ENCODE peak calls at places on chromosome 13, in five cellular contexts. J is hippocampal formation; U is GM03348; N is pancreas; D is activated T-cell treated with anti-CD3 and anti-CD28 coated beads, Interleukin-2, amount 50 U/mL, for 72 hours. E is an unnamed sample.

GRCh38 chr13:41650706-41651105 is 193.4 kb downstream of the RGCC start:
- DNase-seq in J (no peak), U (no peak), N (no peak), D (no peak), E (no peak)

GRCh38 chr13:23790591-23791170 is 98.5 kb downstream of the MIPEP start:
- DNase-seq in J (no peak), U (peak), N (no peak), D (no peak), E (no peak)

GRCh38 chr13:51562011-51562671 is 22.1 kb upstream of the WDFY2 start:
- DNase-seq in J (no peak), U (no peak), N (no peak), D (no peak), E (peak)

GRCh38 chr13:106078191-106078590 is 457.3 kb downstream of the EFNB2 start:
- DNase-seq in J (no peak), U (no peak), N (no peak), D (no peak), E (no peak)

GRCh38 chr13:113777311-113778260 is 18.6 kb downstream of the TMEM255B start:
- DNase-seq in J (no peak), U (peak), N (no peak), D (no peak), E (no peak)

GRCh38 chr13:52348081-52348480 is 57.9 kb downstream of the THSD1 start:
- DNase-seq in J (no peak), U (peak), N (no peak), D (no peak), E (no peak)

GRCh38 chr13:109968876-109969577 is 182.6 kb upstream of the IRS2 start:
- DNase-seq in J (no peak), U (peak), N (no peak), D (no peak), E (no peak)

GRCh38 chr13:60267498-60268202 is 103.9 kb upstream of the DIAPH3 start:
- DNase-seq in J (no peak), U (no peak), N (peak), D (peak), E (peak)

GRCh38 chr13:101945435-101945834 is 456.4 kb downstream of the FGF14 start:
- DNase-seq in J (no peak), U (no peak), N (no peak), D (no peak), E (no peak)

GRCh38 chr13:102038787-102039186 is 363.1 kb downstream of the FGF14 start:
- DNase-seq in J (no peak), U (no peak), N (no peak), D (no peak), E (no peak)

GRCh38 chr13:38527140-38527539 is 159.7 kb upstream of the FREM2 start:
- DNase-seq in J (no peak), U (no peak), N (no peak), D (no peak), E (no peak)

GRCh38 chr13:23469901-23470525 is 36.5 kb upstream of the SACS start:
- DNase-seq in J (no peak), U (peak), N (no peak), D (no peak), E (no peak)

GRCh38 chr13:78323848-78324247 is 279.5 kb downstream of the POU4F1 start:
- DNase-seq in J (no peak), U (no peak), N (no peak), D (no peak), E (no peak)

GRCh38 chr13:34793301-34793700 is 148.8 kb upstream of the NBEA start:
- DNase-seq in J (no peak), U (no peak), N (no peak), D (no peak), E (no peak)

GRCh38 chr13:22126433-22127021 is 455.7 kb downstream of the FGF9 start:
- DNase-seq in J (no peak), U (no peak), N (no peak), D (no peak), E (peak)

GRCh38 chr13:27038323-27038722 is 133.3 kb downstream of the USP12 start:
- DNase-seq in J (no peak), U (peak), N (no peak), D (no peak), E (no peak)

GRCh38 chr13:22455036-22455435 is 725.7 kb upstream of the SGCG start:
- DNase-seq in J (no peak), U (no peak), N (no peak), D (no peak), E (no peak)

GRCh38 chr13:107834717-107835116 is 380.6 kb downstream of the LIG4 start:
- DNase-seq in J (no peak), U (no peak), N (no peak), D (no peak), E (no peak)

GRCh38 chr13:32036131-32036695 is 4.6 kb downstream of the FRY start:
- DNase-seq in J (no peak), U (no peak), N (no peak), D (no peak), E (no peak)

GRCh38 chr13:34721631-34722144 is 220.4 kb upstream of the NBEA start:
- DNase-seq in J (no peak), U (no peak), N (no peak), D (no peak), E (no peak)

GRCh38 chr13:46804391-46804815 is 7.4 kb upstream of the ESD start:
- DNase-seq in J (no peak), U (peak), N (no peak), D (no peak), E (no peak)

E was measured in GM20000.